ENCODE peak calls at places on chromosomes 7 and 10, in eight cellular contexts. I is stimulated activated naive CD4-positive, alpha-beta T cell treated with Interleukin-2 at 50 U/mL for 16 hours; Y is lower lobe of right lung; N is AG09309; C is GM03348; L is SHP77; T is activated T-cell treated with anti-CD3 and anti-CD28 coated beads for 48 hours; W is progenitor cell of endocrine pancreas. D is an unnamed sample.

GRCh38 chr7:120944826-120945562 is 5.6 kb upstream of the ING3 start:
- DNase-seq in I (no peak), N (no peak), L (no peak), Y (no peak), W (no peak), C (no peak), T (no peak), D (no peak)

GRCh38 chr7:70598976-70599375 is 533.0 kb upstream of the GALNT17 start:
- DNase-seq in N (peak; percentile 17), T (no peak), C (peak; percentile 31), I (no peak), L (no peak), W (no peak), Y (no peak), D (no peak)

GRCh38 chr10:22761569-22762220 is 47.3 kb upstream of the PIP4K2A start:
- DNase-seq in Y (no peak), C (no peak), N (no peak), T (no peak), I (no peak), L (no peak), W (no peak), D (no peak)

GRCh38 chr10:124616040-124616835 is 127.9 kb downstream of the FAM53B start:
- DNase-seq in Y (no peak), W (no peak), T (no peak), I (no peak), N (no peak), C (no peak), L (no peak), D (no peak)

GRCh38 chr7:90721869-90722431 is 125.8 kb downstream of the CDK14 start:
- DNase-seq in Y (no peak), T (no peak), I (no peak), C (no peak), L (no peak), N (no peak), W (no peak), D (no peak)

GRCh38 chr7:121697731-121698396 is 175.1 kb upstream of the PTPRZ1 start:
- DNase-seq in N (no peak), I (no peak), W (no peak), C (no peak), Y (no peak), L (no peak), T (no peak), D (no peak)

GRCh38 chr7:155680124-155680523 is 35.7 kb downstream of the RBM33 start:
- DNase-seq in L (no peak), Y (no peak), N (no peak), W (no peak), I (no peak), C (no peak), T (no peak), D (no peak)

GRCh38 chr10:52229271-52229931 is 84.7 kb upstream of the DKK1 start:
- DNase-seq in Y (no peak), W (no peak), I (no peak), C (no peak), L (no peak), T (no peak), N (no peak), D (peak; percentile 29)

GRCh38 chr7:131633342-131633843 is 77.0 kb upstream of the PODXL start:
- DNase-seq in C (peak; percentile 76), L (no peak), W (no peak), N (peak; percentile 20), Y (no peak), I (no peak), T (no peak), D (peak; percentile 56)

GRCh38 chr7:146772581-146772980 is 656.0 kb downstream of the CNTNAP2 start:
- DNase-seq in I (no peak), T (no peak), L (no peak), N (no peak), Y (no peak), W (no peak), C (peak; percentile 10), D (no peak)

GRCh38 chr7:127650842-127651555 is 995 bp upstream of the SND1 start:
- DNase-seq in T (no peak), Y (no peak), C (no peak), W (no peak), I (no peak), L (peak; percentile 68), N (no peak), D (no peak)

GRCh38 chr7:11212816-11213215 is 239.1 kb downstream of the PHF14 start:
- DNase-seq in Y (no peak), W (no peak), N (peak; percentile 23), C (no peak), T (no peak), I (no peak), L (no peak), D (no peak)

GRCh38 chr7:77450054-77450453 is 33.9 kb upstream of the GSAP start:
- DNase-seq in W (no peak), T (no peak), L (no peak), C (peak; percentile 30), Y (no peak), I (no peak), N (no peak), D (no peak)

GRCh38 chr7:28017372-28017771 is 163.2 kb downstream of the JAZF1 start:
- DNase-seq in Y (no peak), W (no peak), L (no peak), I (no peak), C (peak; percentile 29), T (no peak), N (no peak), D (no peak)

GRCh38 chr10:29319205-29319781 is 30.4 kb downstream of the LYZL1 start:
- DNase-seq in C (no peak), L (no peak), N (no peak), W (no peak), Y (no peak), I (no peak), T (no peak), D (no peak)

GRCh38 chr7:101736077-101736476 is 81.3 kb upstream of the CUX1 start:
- DNase-seq in L (no peak), C (peak; percentile 36), W (no peak), Y (no peak), N (no peak), I (no peak), T (no peak), D (peak; percentile 14)

GRCh38 chr7:126574838-126575250 is 677.9 kb downstream of the GRM8 start:
- DNase-seq in N (no peak), C (peak; percentile 21), W (no peak), T (no peak), L (no peak), Y (no peak), I (no peak), D (peak; percentile 11)

GRCh38 chr10:71756441-71757191 is 16.7 kb downstream of the VSIR start:
- DNase-seq in I (no peak), Y (no peak), C (no peak), L (no peak), T (no peak), W (no peak), N (peak; percentile 49), D (no peak)

GRCh38 chr7:104784678-104785077 is 229.3 kb upstream of the KMT2E start:
- DNase-seq in T (no peak), W (no peak), I (no peak), C (no peak), N (no peak), L (no peak), Y (no peak), D (no peak)

GRCh38 chr7:1659696-1660095 is 10.4 kb upstream of the ELFN1 start:
- DNase-seq in N (peak; percentile 95), I (no peak), Y (no peak), C (no peak), W (no peak), L (no peak), T (no peak), D (no peak)

GRCh38 chr10:123945506-123945905 is 53.9 kb upstream of the CPXM2 start:
- DNase-seq in W (no peak), I (no peak), C (peak; percentile 65), N (peak; percentile 27), L (no peak), T (no peak), Y (no peak), D (peak; percentile 30)

GRCh38 chr10:80443531-80443974 is 10.6 kb upstream of the TSPAN14 start:
- DNase-seq in W (no peak), Y (no peak), C (peak; percentile 44), I (no peak), T (no peak), L (no peak), N (no peak), D (peak; percentile 26)

D was measured in MG63.